ENCODE peak calls at places on chromosomes 6 and 20, in nine cellular contexts. One of them, this sample, is unnamed.

GRCh38 chr6:16625319-16626240 is 135.7 kb downstream of the ATXN1 start:
- DNase-seq in activated CD8-positive, alpha-beta memory T cell treated with anti-CD3 and anti-CD28 coated beads for 48 hours: no peak
- DNase-seq in CD4-positive, alpha-beta T cell: no peak
- DNase-seq in NCI-H1105: no peak
- DNase-seq in MM.1S: no peak
- DNase-seq in chondrocyte: no peak
- DNase-seq in ELR: peak; percentile 22
- DNase-seq in stimulated activated CD4-positive, alpha-beta T cell treated with anti-CD3 and anti-CD28 coated beads, Interleukin-1b, Interleukin-23, amount 100 ng/mL, for 1 hour: no peak
- DNase-seq in T-helper 2 cell: no peak
- DNase-seq in this sample: no peak

GRCh38 chr6:150567823-150568383 is 31.8 kb upstream of the PLEKHG1 start:
- DNase-seq in activated CD8-positive, alpha-beta memory T cell treated with anti-CD3 and anti-CD28 coated beads for 48 hours: no peak
- DNase-seq in stimulated activated CD4-positive, alpha-beta T cell treated with anti-CD3 and anti-CD28 coated beads, Interleukin-1b, Interleukin-23, amount 100 ng/mL, for 1 hour: no peak
- DNase-seq in chondrocyte: no peak
- DNase-seq in CD4-positive, alpha-beta T cell: no peak
- DNase-seq in MM.1S: no peak
- DNase-seq in NCI-H1105: no peak
- DNase-seq in ELR: no peak
- DNase-seq in T-helper 2 cell: no peak
- DNase-seq in this sample: peak; percentile 6

GRCh38 chr6:37077459-37078296 is 72.2 kb downstream of the FGD2 start:
- DNase-seq in activated CD8-positive, alpha-beta memory T cell treated with anti-CD3 and anti-CD28 coated beads for 48 hours: no peak
- DNase-seq in T-helper 2 cell: no peak
- DNase-seq in NCI-H1105: no peak
- DNase-seq in CD4-positive, alpha-beta T cell: no peak
- DNase-seq in stimulated activated CD4-positive, alpha-beta T cell treated with anti-CD3 and anti-CD28 coated beads, Interleukin-1b, Interleukin-23, amount 100 ng/mL, for 1 hour: no peak
- DNase-seq in chondrocyte: peak; percentile 96
- DNase-seq in ELR: peak; percentile 26
- DNase-seq in MM.1S: no peak
- DNase-seq in this sample: no peak

GRCh38 chr20:3716195-3716834 is 3.9 kb upstream of the SIGLEC1 start:
- DNase-seq in NCI-H1105: peak; percentile 29
- DNase-seq in MM.1S: peak; percentile 21
- DNase-seq in CD4-positive, alpha-beta T cell: no peak
- DNase-seq in stimulated activated CD4-positive, alpha-beta T cell treated with anti-CD3 and anti-CD28 coated beads, Interleukin-1b, Interleukin-23, amount 100 ng/mL, for 1 hour: no peak
- DNase-seq in ELR: peak; percentile 64
- DNase-seq in T-helper 2 cell: peak; percentile 30
- DNase-seq in chondrocyte: peak; percentile 42
- DNase-seq in activated CD8-positive, alpha-beta memory T cell treated with anti-CD3 and anti-CD28 coated beads for 48 hours: no peak
- DNase-seq in this sample: peak; percentile 27

GRCh38 chr6:18741741-18742140 is 354.6 kb downstream of the RNF144B start:
- DNase-seq in chondrocyte: no peak
- DNase-seq in stimulated activated CD4-positive, alpha-beta T cell treated with anti-CD3 and anti-CD28 coated beads, Interleukin-1b, Interleukin-23, amount 100 ng/mL, for 1 hour: no peak
- DNase-seq in ELR: no peak
- DNase-seq in T-helper 2 cell: no peak
- DNase-seq in NCI-H1105: no peak
- DNase-seq in CD4-positive, alpha-beta T cell: no peak
- DNase-seq in activated CD8-positive, alpha-beta memory T cell treated with anti-CD3 and anti-CD28 coated beads for 48 hours: no peak
- DNase-seq in MM.1S: no peak
- DNase-seq in this sample: no peak

GRCh38 chr6:24721461-24722215 is 2.7 kb upstream of the C6orf62 start:
- DNase-seq in chondrocyte: no peak
- DNase-seq in MM.1S: no peak
- DNase-seq in NCI-H1105: peak; percentile 91
- DNase-seq in stimulated activated CD4-positive, alpha-beta T cell treated with anti-CD3 and anti-CD28 coated beads, Interleukin-1b, Interleukin-23, amount 100 ng/mL, for 1 hour: no peak
- DNase-seq in T-helper 2 cell: peak; percentile 93
- DNase-seq in CD4-positive, alpha-beta T cell: peak; percentile 74
- DNase-seq in activated CD8-positive, alpha-beta memory T cell treated with anti-CD3 and anti-CD28 coated beads for 48 hours: no peak
- DNase-seq in ELR: no peak
- DNase-seq in this sample: peak; percentile 53

GRCh38 chr6:110002676-110003075 is 24.6 kb downstream of the GPR6 start:
- DNase-seq in T-helper 2 cell: no peak
- DNase-seq in ELR: no peak
- DNase-seq in NCI-H1105: no peak
- DNase-seq in stimulated activated CD4-positive, alpha-beta T cell treated with anti-CD3 and anti-CD28 coated beads, Interleukin-1b, Interleukin-23, amount 100 ng/mL, for 1 hour: no peak
- DNase-seq in activated CD8-positive, alpha-beta memory T cell treated with anti-CD3 and anti-CD28 coated beads for 48 hours: no peak
- DNase-seq in MM.1S: no peak
- DNase-seq in CD4-positive, alpha-beta T cell: no peak
- DNase-seq in chondrocyte: no peak
- DNase-seq in this sample: no peak

GRCh38 chr6:63436356-63436755 is 116.6 kb upstream of the LGSN start:
- DNase-seq in MM.1S: no peak
- DNase-seq in ELR: no peak
- DNase-seq in chondrocyte: no peak
- DNase-seq in activated CD8-positive, alpha-beta memory T cell treated with anti-CD3 and anti-CD28 coated beads for 48 hours: no peak
- DNase-seq in T-helper 2 cell: no peak
- DNase-seq in stimulated activated CD4-positive, alpha-beta T cell treated with anti-CD3 and anti-CD28 coated beads, Interleukin-1b, Interleukin-23, amount 100 ng/mL, for 1 hour: no peak
- DNase-seq in CD4-positive, alpha-beta T cell: no peak
- DNase-seq in NCI-H1105: no peak
- DNase-seq in this sample: no peak

GRCh38 chr6:106450645-106451044 is 90.1 kb downstream of the CRYBG1 start:
- DNase-seq in NCI-H1105: no peak
- DNase-seq in CD4-positive, alpha-beta T cell: no peak
- DNase-seq in MM.1S: no peak
- DNase-seq in stimulated activated CD4-positive, alpha-beta T cell treated with anti-CD3 and anti-CD28 coated beads, Interleukin-1b, Interleukin-23, amount 100 ng/mL, for 1 hour: no peak
- DNase-seq in chondrocyte: no peak
- DNase-seq in ELR: no peak
- DNase-seq in activated CD8-positive, alpha-beta memory T cell treated with anti-CD3 and anti-CD28 coated beads for 48 hours: no peak
- DNase-seq in T-helper 2 cell: no peak
- DNase-seq in this sample: no peak

GRCh38 chr6:30544666-30545272 is 11.5 kb downstream of the GNL1 start:
- DNase-seq in ELR: peak; percentile 89
- DNase-seq in activated CD8-positive, alpha-beta memory T cell treated with anti-CD3 and anti-CD28 coated beads for 48 hours: no peak
- DNase-seq in chondrocyte: no peak
- DNase-seq in T-helper 2 cell: peak; percentile 62
- DNase-seq in NCI-H1105: peak; percentile 20
- DNase-seq in MM.1S: peak; percentile 49
- DNase-seq in CD4-positive, alpha-beta T cell: no peak
- DNase-seq in stimulated activated CD4-positive, alpha-beta T cell treated with anti-CD3 and anti-CD28 coated beads, Interleukin-1b, Interleukin-23, amount 100 ng/mL, for 1 hour: no peak
- DNase-seq in this sample: peak; percentile 6

GRCh38 chr6:130293800-130294199 is 71.0 kb upstream of the SAMD3 start:
- DNase-seq in MM.1S: peak; percentile 55
- DNase-seq in NCI-H1105: no peak
- DNase-seq in ELR: peak; percentile 82
- DNase-seq in chondrocyte: no peak
- DNase-seq in stimulated activated CD4-positive, alpha-beta T cell treated with anti-CD3 and anti-CD28 coated beads, Interleukin-1b, Interleukin-23, amount 100 ng/mL, for 1 hour: no peak
- DNase-seq in T-helper 2 cell: peak; percentile 68
- DNase-seq in CD4-positive, alpha-beta T cell: peak; percentile 7
- DNase-seq in activated CD8-positive, alpha-beta memory T cell treated with anti-CD3 and anti-CD28 coated beads for 48 hours: no peak
- DNase-seq in this sample: no peak

GRCh38 chr6:130307752-130308361 is 58.0 kb upstream of the TMEM200A start:
- DNase-seq in activated CD8-positive, alpha-beta memory T cell treated with anti-CD3 and anti-CD28 coated beads for 48 hours: no peak
- DNase-seq in T-helper 2 cell: no peak
- DNase-seq in NCI-H1105: no peak
- DNase-seq in CD4-positive, alpha-beta T cell: no peak
- DNase-seq in MM.1S: no peak
- DNase-seq in stimulated activated CD4-positive, alpha-beta T cell treated with anti-CD3 and anti-CD28 coated beads, Interleukin-1b, Interleukin-23, amount 100 ng/mL, for 1 hour: no peak
- DNase-seq in ELR: peak; percentile 85
- DNase-seq in chondrocyte: no peak
- DNase-seq in this sample: no peak

GRCh38 chr6:82283771-82284420 is 36.4 kb upstream of the IBTK start:
- DNase-seq in ELR: no peak
- DNase-seq in NCI-H1105: no peak
- DNase-seq in MM.1S: no peak
- DNase-seq in activated CD8-positive, alpha-beta memory T cell treated with anti-CD3 and anti-CD28 coated beads for 48 hours: no peak
- DNase-seq in CD4-positive, alpha-beta T cell: no peak
- DNase-seq in stimulated activated CD4-positive, alpha-beta T cell treated with anti-CD3 and anti-CD28 coated beads, Interleukin-1b, Interleukin-23, amount 100 ng/mL, for 1 hour: no peak
- DNase-seq in chondrocyte: no peak
- DNase-seq in T-helper 2 cell: no peak
- DNase-seq in this sample: no peak

GRCh38 chr6:82741325-82741995 is 324.2 kb downstream of the UBE3D start:
- DNase-seq in ELR: peak; percentile 66
- DNase-seq in chondrocyte: no peak
- DNase-seq in CD4-positive, alpha-beta T cell: no peak
- DNase-seq in T-helper 2 cell: no peak
- DNase-seq in NCI-H1105: no peak
- DNase-seq in MM.1S: no peak
- DNase-seq in stimulated activated CD4-positive, alpha-beta T cell treated with anti-CD3 and anti-CD28 coated beads, Interleukin-1b, Interleukin-23, amount 100 ng/mL, for 1 hour: no peak
- DNase-seq in activated CD8-positive, alpha-beta memory T cell treated with anti-CD3 and anti-CD28 coated beads for 48 hours: no peak
- DNase-seq in this sample: no peak

GRCh38 chr6:142440603-142441293 is 138.9 kb downstream of the ADGRG6 start:
- DNase-seq in MM.1S: no peak
- DNase-seq in CD4-positive, alpha-beta T cell: no peak
- DNase-seq in stimulated activated CD4-positive, alpha-beta T cell treated with anti-CD3 and anti-CD28 coated beads, Interleukin-1b, Interleukin-23, amount 100 ng/mL, for 1 hour: no peak
- DNase-seq in NCI-H1105: no peak
- DNase-seq in activated CD8-positive, alpha-beta memory T cell treated with anti-CD3 and anti-CD28 coated beads for 48 hours: no peak
- DNase-seq in T-helper 2 cell: no peak
- DNase-seq in ELR: no peak
- DNase-seq in chondrocyte: no peak
- DNase-seq in this sample: no peak

GRCh38 chr6:149015224-149015876 is 268.5 kb downstream of the UST start:
- DNase-seq in NCI-H1105: no peak
- DNase-seq in activated CD8-positive, alpha-beta memory T cell treated with anti-CD3 and anti-CD28 coated beads for 48 hours: no peak
- DNase-seq in T-helper 2 cell: no peak
- DNase-seq in CD4-positive, alpha-beta T cell: no peak
- DNase-seq in ELR: peak; percentile 57
- DNase-seq in chondrocyte: no peak
- DNase-seq in stimulated activated CD4-positive, alpha-beta T cell treated with anti-CD3 and anti-CD28 coated beads, Interleukin-1b, Interleukin-23, amount 100 ng/mL, for 1 hour: no peak
- DNase-seq in MM.1S: no peak
- DNase-seq in this sample: no peak

GRCh38 chr6:112223070-112223861 is 31.1 kb downstream of the LAMA4 start:
- DNase-seq in CD4-positive, alpha-beta T cell: no peak
- DNase-seq in MM.1S: no peak
- DNase-seq in chondrocyte: no peak
- DNase-seq in NCI-H1105: no peak
- DNase-seq in T-helper 2 cell: no peak
- DNase-seq in stimulated activated CD4-positive, alpha-beta T cell treated with anti-CD3 and anti-CD28 coated beads, Interleukin-1b, Interleukin-23, amount 100 ng/mL, for 1 hour: no peak
- DNase-seq in ELR: peak; percentile 58
- DNase-seq in activated CD8-positive, alpha-beta memory T cell treated with anti-CD3 and anti-CD28 coated beads for 48 hours: no peak
- DNase-seq in this sample: no peak

GRCh38 chr6:23145801-23146200 is 576.4 kb downstream of the HDGFL1 start:
- DNase-seq in ELR: no peak
- DNase-seq in CD4-positive, alpha-beta T cell: no peak
- DNase-seq in stimulated activated CD4-positive, alpha-beta T cell treated with anti-CD3 and anti-CD28 coated beads, Interleukin-1b, Interleukin-23, amount 100 ng/mL, for 1 hour: no peak
- DNase-seq in chondrocyte: no peak
- DNase-seq in NCI-H1105: no peak
- DNase-seq in T-helper 2 cell: no peak
- DNase-seq in activated CD8-positive, alpha-beta memory T cell treated with anti-CD3 and anti-CD28 coated beads for 48 hours: no peak
- DNase-seq in MM.1S: no peak
- DNase-seq in this sample: no peak

GRCh38 chr20:51861726-51862466 is 59.6 kb upstream of the SALL4 start:
- DNase-seq in ELR: peak; percentile 19
- DNase-seq in NCI-H1105: no peak
- DNase-seq in activated CD8-positive, alpha-beta memory T cell treated with anti-CD3 and anti-CD28 coated beads for 48 hours: no peak
- DNase-seq in chondrocyte: no peak
- DNase-seq in stimulated activated CD4-positive, alpha-beta T cell treated with anti-CD3 and anti-CD28 coated beads, Interleukin-1b, Interleukin-23, amount 100 ng/mL, for 1 hour: no peak
- DNase-seq in CD4-positive, alpha-beta T cell: no peak
- DNase-seq in T-helper 2 cell: no peak
- DNase-seq in MM.1S: no peak
- DNase-seq in this sample: no peak

GRCh38 chr6:17865798-17866725 is 121.4 kb downstream of the KIF13A start:
- DNase-seq in activated CD8-positive, alpha-beta memory T cell treated with anti-CD3 and anti-CD28 coated beads for 48 hours: no peak
- DNase-seq in chondrocyte: no peak
- DNase-seq in MM.1S: no peak
- DNase-seq in ELR: peak; percentile 100
- DNase-seq in CD4-positive, alpha-beta T cell: no peak
- DNase-seq in stimulated activated CD4-positive, alpha-beta T cell treated with anti-CD3 and anti-CD28 coated beads, Interleukin-1b, Interleukin-23, amount 100 ng/mL, for 1 hour: no peak
- DNase-seq in T-helper 2 cell: no peak
- DNase-seq in NCI-H1105: no peak
- DNase-seq in this sample: no peak

GRCh38 chr6:158219229-158219628 is 51.1 kb downstream of the GTF2H5 start:
- DNase-seq in CD4-positive, alpha-beta T cell: no peak
- DNase-seq in T-helper 2 cell: no peak
- DNase-seq in stimulated activated CD4-positive, alpha-beta T cell treated with anti-CD3 and anti-CD28 coated beads, Interleukin-1b, Interleukin-23, amount 100 ng/mL, for 1 hour: no peak
- DNase-seq in activated CD8-positive, alpha-beta memory T cell treated with anti-CD3 and anti-CD28 coated beads for 48 hours: no peak
- DNase-seq in MM.1S: no peak
- DNase-seq in chondrocyte: no peak
- DNase-seq in NCI-H1105: no peak
- DNase-seq in ELR: peak; percentile 84
- DNase-seq in this sample: no peak